ENCODE peak calls at places on chromosomes 5 and 9, in four cellular contexts. I is activated CD8-positive, alpha-beta memory T cell treated with anti-CD3 and anti-CD28 coated beads, Interleukin-2, amount 50 U/mL, for 48 hours; A is KBM-7; Q is GM13977. D is an unnamed sample.

GRCh38 chr9:137058651-137059234 is 4.9 kb upstream of the ENTPD2 start:
- DNase-seq in I (no peak), A (no peak), Q (no peak), D (peak)

GRCh38 chr9:4862506-4863250 is 69.9 kb downstream of the RCL1 start:
- DNase-seq in Q (no peak), I (no peak), A (no peak), D (no peak)

GRCh38 chr9:5971740-5972139 is 43.7 kb downstream of the RANBP6 start:
- DNase-seq in I (no peak), Q (no peak), A (no peak), D (no peak)

GRCh38 chr9:22029231-22029630 is 20.1 kb upstream of the CDKN2B start:
- DNase-seq in Q (no peak), I (no peak), A (no peak), D (no peak)

GRCh38 chr9:86645303-86645702 is 291.1 kb upstream of the TUT7 start:
- DNase-seq in Q (no peak), I (no peak), A (no peak), D (no peak)

GRCh38 chr9:74721696-74722660 is 165.7 kb downstream of the TRPM6 start:
- DNase-seq in Q (no peak), A (no peak), I (no peak), D (no peak)

GRCh38 chr5:54148858-54149257 is 161.5 kb downstream of the ARL15 start:
- DNase-seq in A (no peak), Q (no peak), I (no peak), D (no peak)

GRCh38 chr5:146533882-146534281 is 17.9 kb upstream of the GPR151 start:
- DNase-seq in I (no peak), A (no peak), Q (no peak), D (no peak)

GRCh38 chr9:69130456-69131441 is 43.3 kb upstream of the TJP2 start:
- DNase-seq in Q (no peak), I (no peak), A (no peak), D (no peak)

GRCh38 chr5:88846434-88846833 is 36.5 kb downstream of the MEF2C start:
- DNase-seq in Q (no peak), I (no peak), A (no peak), D (no peak)